ENCODE peak calls at places on chromosomes 4 and X, in ten cellular contexts. T, M, Y, N, B, R, J, V, O and C are unnamed samples.

GRCh38 chr4:15373363-15373762 is 54.5 kb upstream of the C1QTNF7 start:
- DNase-seq in J (no peak), V (no peak), T (no peak), R (no peak), Y (no peak), N (no peak), M (no peak), O (no peak), B (no peak), C (no peak)

GRCh38 chr4:38157592-38157991 is 197.4 kb downstream of the PTTG2 start:
- DNase-seq in R (no peak), B (no peak), Y (peak), N (peak), T (peak), J (no peak), V (no peak), O (peak), M (no peak), C (no peak)

GRCh38 chr4:18566970-18567799 is 545.6 kb upstream of the LCORL start:
- DNase-seq in J (no peak), N (peak), R (no peak), B (no peak), Y (no peak), M (no peak), O (no peak), T (no peak), V (no peak), C (no peak)

GRCh38 chrX:128739539-128739938 is 687.3 kb upstream of the ACTRT1 start:
- DNase-seq in Y (no peak), R (no peak), J (no peak), N (no peak), T (no peak), V (no peak), B (no peak), O (no peak), M (no peak), C (no peak)

GRCh38 chrX:31314921-31315320 is 243.1 kb upstream of the FTHL17 start:
- DNase-seq in V (no peak), R (no peak), M (no peak), N (no peak), B (no peak), O (no peak), Y (no peak), J (no peak), T (no peak), C (no peak)

GRCh38 chr4:109560687-109561452 is 824 bp downstream of the MCUB start:
- DNase-seq in V (peak), R (peak), N (no peak), T (peak), O (peak), Y (peak), B (peak), J (no peak), M (peak), C (peak)

GRCh38 chrX:26649534-26649933 is 433.6 kb downstream of the MAGEB5 start:
- DNase-seq in R (no peak), Y (no peak), J (no peak), B (peak), V (no peak), T (no peak), O (peak), N (no peak), M (no peak), C (peak)

GRCh38 chr4:155705664-155706063 is 39.0 kb downstream of the GUCY1A1 start:
- DNase-seq in R (no peak), Y (no peak), J (no peak), V (no peak), M (no peak), B (no peak), N (no peak), O (no peak), T (no peak), C (peak)

GRCh38 chr4:102678107-102678506 is 82.7 kb downstream of the MANBA start:
- DNase-seq in O (no peak), V (no peak), N (no peak), B (no peak), M (no peak), J (no peak), T (no peak), R (no peak), Y (no peak), C (no peak)

GRCh38 chr4:37470243-37470642 is 215.9 kb downstream of the RELL1 start:
- DNase-seq in V (no peak), M (no peak), N (no peak), J (no peak), O (no peak), R (no peak), B (no peak), Y (no peak), T (no peak), C (no peak)

GRCh38 chrX:96372313-96373046 is 312.2 kb upstream of the DIAPH2 start:
- DNase-seq in R (no peak), O (peak), Y (no peak), V (no peak), B (peak), M (no peak), T (no peak), N (no peak), J (no peak), C (peak)

GRCh38 chr4:141871086-141871485 is 234.7 kb downstream of the IL15 start:
- DNase-seq in R (no peak), B (no peak), Y (no peak), N (no peak), O (no peak), V (no peak), T (no peak), J (no peak), M (no peak), C (no peak)

GRCh38 chrX:17634542-17635207 is 102.6 kb upstream of the SCML1 start:
- DNase-seq in B (no peak), T (peak), N (peak), M (no peak), V (no peak), J (no peak), Y (no peak), R (no peak), O (no peak), C (no peak)

GRCh38 chrX:40008841-40009461 is 88.8 kb downstream of the BCOR start:
- DNase-seq in B (peak), O (no peak), V (peak), R (peak), Y (peak), M (peak), N (no peak), T (peak), J (no peak), C (no peak)

GRCh38 chr4:152734015-152734698 is 45.4 kb downstream of the TIGD4 start:
- DNase-seq in M (no peak), Y (no peak), T (no peak), V (no peak), N (no peak), B (no peak), J (no peak), O (no peak), R (no peak), C (no peak)
- TF ChIP-seq EP300 in M (no peak), Y (no peak), T (no peak), V (no peak), N (no peak), B (no peak), J (no peak), O (no peak), R (no peak), C (no peak)

GRCh38 chr4:76198411-76199237 is 15.0 kb downstream of the SCARB2 start:
- DNase-seq in R (no peak), O (peak), T (peak), Y (no peak), B (peak), V (peak), M (peak), N (peak), J (peak), C (peak)

GRCh38 chr4:76199664-76200211 is 13.9 kb downstream of the SCARB2 start:
- DNase-seq in Y (no peak), R (no peak), T (peak), V (no peak), O (no peak), M (no peak), N (peak), B (no peak), J (no peak), C (no peak)

GRCh38 chr4:76197971-76198410 is 15.6 kb downstream of the SCARB2 start:
- DNase-seq in N (no peak), V (peak), B (peak), M (peak), O (peak), T (peak), J (no peak), Y (no peak), R (no peak), C (no peak)

GRCh38 chr4:76195326-76195725 is 18.3 kb downstream of the SCARB2 start:
- DNase-seq in V (no peak), R (no peak), O (no peak), B (no peak), M (no peak), Y (no peak), N (no peak), J (no peak), T (no peak), C (no peak)

DNA sequence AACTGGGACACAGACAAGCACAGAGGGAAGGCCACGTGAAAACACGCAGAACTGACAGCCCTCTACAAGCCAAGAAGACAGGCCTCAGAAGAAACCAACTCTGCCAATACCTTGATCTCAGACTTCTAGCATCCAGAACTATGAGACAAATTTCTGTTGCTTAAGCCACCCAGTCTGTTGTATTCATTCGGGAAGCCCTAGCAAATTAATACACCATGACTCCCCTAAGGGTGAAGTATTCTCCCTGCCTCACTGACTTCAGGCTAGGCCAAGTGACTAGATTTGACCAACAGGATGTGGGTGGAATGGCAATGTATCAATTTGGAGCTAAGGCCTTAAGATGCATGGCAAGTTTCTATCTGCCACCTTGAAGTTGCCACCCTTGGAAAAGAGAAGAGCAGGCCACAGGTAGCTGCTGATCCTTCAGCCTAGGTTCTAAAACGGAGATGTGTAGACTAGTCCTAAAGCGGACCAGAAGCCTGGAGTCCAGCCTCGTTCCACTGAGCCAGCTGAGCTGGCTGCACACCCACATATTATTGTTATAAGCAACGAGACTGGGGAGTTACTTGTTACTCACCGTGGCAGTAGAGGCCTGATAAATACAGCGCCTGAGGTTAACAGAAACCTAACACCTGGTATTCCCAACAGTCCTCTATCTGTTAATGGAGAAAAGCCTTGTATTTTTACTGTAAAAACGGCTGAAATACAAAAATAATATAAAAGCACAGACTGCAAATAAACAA is 16.5 kb downstream of the SCARB2 start:
- DNase-seq in M (no peak), N (no peak), R (no peak), Y (no peak), V (no peak), J (no peak), B (no peak), T (no peak), O (no peak), C (no peak)
- TF ChIP-seq EP300 in M (no peak), N (no peak), R (no peak), Y (no peak), V (no peak), J (no peak), B (no peak), T (no peak), O (no peak), C (no peak)

DNA sequence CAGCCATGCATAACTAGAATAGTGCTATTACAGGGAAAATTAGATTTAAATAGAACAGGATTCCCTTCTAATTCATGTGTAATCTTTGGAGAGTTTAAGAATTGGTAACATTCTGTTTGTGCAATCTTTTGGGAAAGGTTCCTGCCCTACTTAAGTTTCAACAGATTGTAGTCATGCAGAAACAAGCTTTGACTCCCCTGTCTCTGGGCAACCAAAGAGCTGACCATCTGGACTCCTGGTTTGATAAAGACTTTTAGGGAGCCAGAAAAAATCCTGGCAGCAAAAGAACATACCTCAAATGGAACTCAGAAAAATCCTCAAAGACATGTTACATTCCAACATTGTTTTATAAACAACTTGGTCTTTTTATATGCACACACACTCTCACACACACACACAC is 191.1 kb upstream of the NEIL3 start:
- DNase-seq in T (no peak), V (no peak), O (no peak), N (no peak), M (peak), R (no peak), J (no peak), B (peak), Y (no peak), C (no peak)
- TF ChIP-seq EP300 in T (no peak), V (no peak), O (no peak), N (no peak), M (no peak), R (no peak), J (peak), B (peak), Y (no peak), C (no peak)

GRCh38 chr4:6840062-6840976 is 57.8 kb downstream of the KIAA0232 start:
- DNase-seq in R (no peak), V (no peak), B (no peak), Y (no peak), N (no peak), T (no peak), M (no peak), O (peak), J (no peak), C (no peak)
- TF ChIP-seq EP300 in R (no peak), V (no peak), B (no peak), Y (no peak), N (no peak), T (no peak), M (no peak), O (no peak), J (no peak), C (no peak)

GRCh38 chr4:114495471-114495928 is 103.1 kb upstream of the UGT8 start:
- DNase-seq in R (peak), O (peak), T (no peak), V (no peak), J (no peak), N (no peak), B (no peak), Y (no peak), M (no peak), C (no peak)
- TF ChIP-seq EP300 in R (no peak), O (no peak), T (no peak), V (no peak), J (no peak), N (no peak), B (no peak), Y (no peak), M (no peak), C (no peak)

DNA sequence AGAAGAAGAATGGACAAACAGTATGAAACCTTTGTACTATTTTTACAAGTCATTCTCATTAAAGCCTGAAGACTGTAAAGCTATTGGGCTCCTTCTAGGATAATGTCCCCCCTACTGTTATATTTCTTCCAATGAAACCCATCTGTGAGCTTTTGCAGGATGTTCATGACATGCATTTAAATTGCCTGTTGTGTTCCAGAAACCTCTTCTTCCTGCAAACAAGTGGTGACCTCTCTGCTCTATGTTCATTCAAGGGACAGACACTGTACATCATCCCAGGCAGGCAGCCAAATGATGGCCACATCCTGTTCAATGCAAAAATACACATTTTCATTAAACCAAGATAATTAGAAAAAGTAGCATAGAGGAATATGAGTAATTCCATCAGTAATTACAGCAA is 128.0 kb downstream of the C4orf33 start:
- DNase-seq in V (no peak), T (no peak), O (no peak), J (no peak), R (no peak), M (no peak), Y (no peak), B (peak), N (no peak), C (no peak)
- TF ChIP-seq EP300 in V (no peak), T (no peak), O (no peak), J (no peak), R (no peak), M (no peak), Y (no peak), B (peak), N (no peak), C (no peak)

DNA sequence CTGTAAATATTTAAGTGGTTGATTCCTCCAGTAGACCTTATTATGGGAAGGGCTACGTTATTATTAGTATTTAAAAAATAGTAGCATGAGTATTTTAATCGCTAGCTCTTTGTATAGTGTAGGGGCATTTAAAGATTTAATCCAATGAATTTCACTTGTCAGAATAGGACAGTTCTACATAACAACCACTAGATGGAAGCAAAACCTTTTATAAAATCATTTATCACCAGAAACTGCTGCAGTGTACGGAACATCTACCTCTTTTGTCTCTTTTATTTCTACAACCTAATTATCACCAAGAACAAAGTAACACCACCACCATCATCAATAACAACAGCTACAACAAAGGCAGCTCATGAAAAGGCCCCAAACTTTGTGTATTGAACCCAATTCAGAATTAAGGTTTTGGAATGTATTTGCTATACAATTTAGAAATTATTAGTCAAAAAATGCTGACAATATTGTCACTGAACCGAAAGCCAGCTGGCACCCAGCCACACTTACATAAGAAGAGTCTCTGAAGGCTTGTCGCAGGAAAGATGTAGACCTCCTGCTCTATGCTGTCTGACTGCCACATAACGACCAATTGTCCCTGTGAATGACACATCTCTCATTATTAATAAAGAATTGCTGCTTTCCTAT is 260.9 kb upstream of the RPS6KA3 start:
- DNase-seq in R (no peak), M (no peak), J (no peak), B (peak), V (peak), T (no peak), Y (no peak), N (no peak), O (peak), C (peak)
- TF ChIP-seq EP300 in R (no peak), M (no peak), J (no peak), B (no peak), V (no peak), T (no peak), Y (no peak), N (no peak), O (no peak), C (no peak)